ENCODE peak calls at places on chromosomes 1 and 21, in six cellular contexts. One of them, this sample, is unnamed.

GRCh38 chr1:113545210-113545609 is 154.9 kb downstream of the MAGI3 start:
- DNase-seq in mesendoderm: no peak
- DNase-seq in H1: no peak
- DNase-seq in GM23248: no peak
- DNase-seq in PC-3: no peak
- DNase-seq in PC-9: no peak
- DNase-seq in this sample: peak; percentile 7

GRCh38 chr1:12473596-12474329 is 144.2 kb downstream of the DHRS3 start:
- DNase-seq in PC-3: no peak
- DNase-seq in GM23248: no peak
- DNase-seq in mesendoderm: no peak
- DNase-seq in PC-9: no peak
- DNase-seq in H1: no peak
- DNase-seq in this sample: no peak

GRCh38 chr1:172567720-172568119 is 34.8 kb downstream of the SUCO start:
- DNase-seq in mesendoderm: no peak
- DNase-seq in H1: no peak
- DNase-seq in GM23248: no peak
- DNase-seq in PC-9: no peak
- DNase-seq in PC-3: no peak
- DNase-seq in this sample: no peak

GRCh38 chr1:87902830-87903614 is 574.3 kb downstream of the LMO4 start:
- DNase-seq in PC-3: peak; percentile 9
- DNase-seq in mesendoderm: no peak
- DNase-seq in GM23248: peak; percentile 7
- DNase-seq in H1: no peak
- DNase-seq in PC-9: no peak
- DNase-seq in this sample: no peak

GRCh38 chr1:10694633-10695627 is 101.5 kb downstream of the CASZ1 start:
- DNase-seq in mesendoderm: peak; percentile 91
- DNase-seq in PC-3: peak; percentile 86
- DNase-seq in GM23248: peak; percentile 89
- DNase-seq in PC-9: peak; percentile 89
- DNase-seq in H1: peak; percentile 85
- DNase-seq in this sample: no peak

GRCh38 chr1:156705321-156705917 is at the start of gene CRABP2:
- DNase-seq in H1: peak; percentile 64
- DNase-seq in PC-3: peak; percentile 53
- DNase-seq in PC-9: peak; percentile 60
- DNase-seq in mesendoderm: peak; percentile 80
- DNase-seq in GM23248: peak; percentile 62
- DNase-seq in this sample: no peak

GRCh38 chr21:46208761-46209721 is 19.5 kb downstream of the LSS start:
- DNase-seq in mesendoderm: no peak
- DNase-seq in GM23248: no peak
- DNase-seq in H1: no peak
- DNase-seq in PC-9: no peak
- DNase-seq in PC-3: no peak
- DNase-seq in this sample: no peak

GRCh38 chr1:109210058-109210457 is 3.7 kb upstream of the SARS1 start:
- DNase-seq in mesendoderm: no peak
- DNase-seq in GM23248: no peak
- DNase-seq in PC-3: no peak
- DNase-seq in PC-9: no peak
- DNase-seq in H1: no peak
- DNase-seq in this sample: no peak

GRCh38 chr1:163315773-163316374 is 5.9 kb upstream of the NUF2 start:
- DNase-seq in PC-9: peak; percentile 13
- DNase-seq in GM23248: peak; percentile 75
- DNase-seq in H1: no peak
- DNase-seq in PC-3: peak; percentile 68
- DNase-seq in mesendoderm: peak; percentile 22
- DNase-seq in this sample: no peak

GRCh38 chr1:75724472-75725022 is at the start of gene ACADM:
- DNase-seq in GM23248: peak; percentile 92
- DNase-seq in PC-3: peak; percentile 87
- DNase-seq in H1: peak; percentile 84
- DNase-seq in PC-9: peak; percentile 86
- DNase-seq in mesendoderm: peak; percentile 83
- DNase-seq in this sample: no peak

GRCh38 chr1:38028671-38029070 is 16.1 kb downstream of the UTP11 start:
- DNase-seq in GM23248: no peak
- DNase-seq in PC-3: no peak
- DNase-seq in mesendoderm: peak; percentile 40
- DNase-seq in H1: peak; percentile 60
- DNase-seq in PC-9: no peak
- DNase-seq in this sample: no peak

GRCh38 chr1:156165083-156165482 is 11.7 kb downstream of the SEMA4A start:
- DNase-seq in mesendoderm: no peak
- DNase-seq in H1: no peak
- DNase-seq in GM23248: no peak
- DNase-seq in PC-9: no peak
- DNase-seq in PC-3: no peak
- DNase-seq in this sample: no peak

GRCh38 chr1:30684881-30685795 is 38.2 kb downstream of the MATN1 start:
- DNase-seq in PC-9: peak; percentile 96
- DNase-seq in PC-3: peak; percentile 24
- DNase-seq in H1: peak; percentile 97
- DNase-seq in mesendoderm: peak; percentile 99
- DNase-seq in GM23248: no peak
- DNase-seq in this sample: no peak

GRCh38 chr1:13597166-13597565 is 13.5 kb downstream of the PDPN start:
- DNase-seq in PC-9: no peak
- DNase-seq in GM23248: no peak
- DNase-seq in H1: no peak
- DNase-seq in PC-3: peak; percentile 9
- DNase-seq in mesendoderm: no peak
- DNase-seq in this sample: no peak

GRCh38 chr21:36543924-36544323 is 64.0 kb upstream of the CLDN14 start:
- DNase-seq in PC-9: no peak
- DNase-seq in H1: no peak
- DNase-seq in GM23248: no peak
- DNase-seq in mesendoderm: no peak
- DNase-seq in PC-3: no peak
- DNase-seq in this sample: no peak

GRCh38 chr1:167332503-167332902 is 111.8 kb downstream of the POU2F1 start:
- DNase-seq in H1: no peak
- DNase-seq in PC-9: no peak
- DNase-seq in mesendoderm: no peak
- DNase-seq in GM23248: peak; percentile 22
- DNase-seq in PC-3: peak; percentile 51
- DNase-seq in this sample: no peak

GRCh38 chr1:154745286-154745731 is 124.8 kb downstream of the KCNN3 start:
- DNase-seq in PC-3: no peak
- DNase-seq in H1: no peak
- DNase-seq in PC-9: no peak
- DNase-seq in mesendoderm: no peak
- DNase-seq in GM23248: no peak
- DNase-seq in this sample: no peak

GRCh38 chr1:91885331-91885715 is 628 bp downstream of the TGFBR3 start:
- DNase-seq in PC-3: peak; percentile 9
- DNase-seq in GM23248: peak; percentile 69
- DNase-seq in mesendoderm: no peak
- DNase-seq in H1: no peak
- DNase-seq in PC-9: no peak
- DNase-seq in this sample: no peak

GRCh38 chr1:184110253-184111204 is 59.0 kb downstream of the TSEN15 start:
- DNase-seq in GM23248: no peak
- DNase-seq in mesendoderm: peak; percentile 17
- DNase-seq in PC-9: no peak
- DNase-seq in H1: no peak
- DNase-seq in PC-3: no peak
- DNase-seq in this sample: no peak

DNA sequence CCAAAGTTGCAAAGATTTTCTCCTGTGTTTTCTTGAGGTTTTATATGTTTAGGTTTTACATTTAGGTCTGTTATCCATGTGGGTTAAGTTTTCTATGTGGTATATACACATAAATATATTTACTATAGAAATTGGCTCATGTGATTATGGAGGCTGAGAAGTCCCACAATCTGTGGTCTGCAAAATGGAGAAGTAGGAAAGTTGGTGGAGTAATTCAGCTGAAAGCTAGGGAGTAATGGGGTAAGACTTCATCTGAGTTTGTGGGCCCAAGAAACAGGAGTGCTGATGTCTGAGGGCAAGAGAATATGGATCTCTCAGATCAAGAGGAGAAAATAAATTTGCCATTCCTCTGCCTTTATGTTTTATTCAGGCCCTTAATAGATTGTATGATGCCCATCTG is 146.0 kb downstream of the GPATCH2 start:
- DNase-seq in PC-9: no peak
- DNase-seq in H1: no peak
- DNase-seq in mesendoderm: no peak
- DNase-seq in PC-3: no peak
- DNase-seq in GM23248: no peak
- DNase-seq in this sample: no peak
- H3K27ac ChIP-seq in PC-9: no peak overlapping the region
- H3K27ac ChIP-seq in H1: no peak overlapping the region
- H3K27ac ChIP-seq in mesendoderm: no peak overlapping the region
- H3K27ac ChIP-seq in PC-3: no peak overlapping the region
- H3K27ac ChIP-seq in GM23248: no peak overlapping the region
- H3K27ac ChIP-seq in this sample: no peak overlapping the region

DNA sequence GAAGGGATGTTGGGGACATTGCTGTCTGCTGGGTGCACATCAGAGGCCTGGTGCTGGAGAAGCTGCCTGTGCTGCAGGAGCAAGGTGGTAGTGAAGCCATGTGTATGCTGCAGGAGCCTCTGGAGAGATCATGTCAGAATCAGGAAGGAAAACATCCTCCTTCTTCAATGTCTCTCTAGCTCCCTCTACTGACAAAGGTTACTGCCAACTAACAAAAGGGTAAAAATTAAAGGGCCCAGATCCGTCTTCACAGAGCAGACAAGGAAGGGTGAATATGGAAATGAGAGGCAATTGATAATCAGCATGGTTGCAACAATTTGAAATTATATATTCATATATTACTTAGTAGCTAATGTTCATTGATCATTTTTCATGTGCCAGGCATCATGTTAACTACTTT is 32.2 kb downstream of the FAM177B start:
- DNase-seq in H1: no peak
- DNase-seq in PC-3: no peak
- DNase-seq in mesendoderm: peak; percentile 24
- DNase-seq in GM23248: no peak
- DNase-seq in PC-9: no peak
- DNase-seq in this sample: no peak
- H3K4me2 ChIP-seq in H1: no peak overlapping the region
- H3K4me2 ChIP-seq in PC-3: no peak overlapping the region
- H3K4me2 ChIP-seq in mesendoderm: no peak overlapping the region
- H3K4me2 ChIP-seq in GM23248: no peak overlapping the region
- H3K4me2 ChIP-seq in PC-9: no peak overlapping the region
- H3K4me2 ChIP-seq in this sample: no peak overlapping the region

GRCh38 chr1:160282807-160283206 is 2.1 kb downstream of the PEX19 start:
- DNase-seq in GM23248: no peak
- DNase-seq in PC-3: no peak
- DNase-seq in H1: no peak
- DNase-seq in PC-9: no peak
- DNase-seq in mesendoderm: peak; percentile 42
- DNase-seq in this sample: no peak
- H3K27ac ChIP-seq in GM23248: no peak overlapping the region
- H3K27ac ChIP-seq in PC-3: no peak overlapping the region
- H3K27ac ChIP-seq in H1: no peak overlapping the region
- H3K27ac ChIP-seq in PC-9: no peak overlapping the region
- H3K27ac ChIP-seq in mesendoderm: no peak overlapping the region
- H3K27ac ChIP-seq in this sample: no peak overlapping the region

DNA sequence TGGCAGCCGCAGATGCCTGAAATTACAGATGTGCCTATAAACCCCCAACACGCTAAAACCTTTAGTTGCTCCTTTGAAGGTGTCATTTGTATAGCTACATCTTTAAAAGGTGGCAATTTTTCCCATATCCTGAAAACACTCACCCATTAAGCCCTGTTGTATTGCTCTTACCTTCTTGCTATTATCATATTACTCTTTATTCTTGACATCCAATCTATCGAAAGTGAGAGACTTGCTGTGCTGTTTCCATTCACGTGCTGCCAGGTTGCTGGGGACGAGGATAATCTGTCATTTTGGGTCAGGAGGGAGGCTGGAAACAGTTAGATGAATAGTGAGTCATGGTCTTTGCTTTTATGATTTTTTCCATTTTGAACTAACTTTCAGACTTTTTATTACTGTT is 213.0 kb upstream of the PRMT6 start:
- DNase-seq in mesendoderm: no peak
- DNase-seq in H1: no peak
- DNase-seq in PC-3: no peak
- DNase-seq in PC-9: no peak
- DNase-seq in GM23248: no peak
- DNase-seq in this sample: no peak
- H3K4me2 ChIP-seq in mesendoderm: no peak overlapping the region
- H3K4me2 ChIP-seq in H1: no peak overlapping the region
- H3K4me2 ChIP-seq in PC-3: no peak overlapping the region
- H3K4me2 ChIP-seq in PC-9: no peak overlapping the region
- H3K4me2 ChIP-seq in GM23248: no peak overlapping the region
- H3K4me2 ChIP-seq in this sample: no peak overlapping the region